ENCODE peak calls at places on chromosomes 7 and 10, in six cellular contexts. O is left ventricle myocardium inferior; S is hepatic stellate cell; C is stimulated activated CD4-positive, alpha-beta T cell treated with anti-CD3 and anti-CD28 coated beads, Interleukin-4, amount 100 ng/mL, for 48 hours; U is stimulated activated CD8-positive, alpha-beta memory T cell treated with anti-CD3 and anti-CD28 coated beads, Interleukin-4, amount 100 ng/mL, for 48 hours; D is H9. Z is an unnamed sample.

GRCh38 chr7:26369519-26370385 is 78.1 kb downstream of the SNX10 start:
- DNase-seq in O (no peak), S (peak), C (no peak), U (no peak), D (no peak), Z (no peak)

GRCh38 chr10:102268333-102268999 is 23.1 kb downstream of the GBF1 start:
- DNase-seq in O (no peak), S (no peak), C (no peak), U (no peak), D (no peak), Z (peak)

GRCh38 chr10:24889636-24890035 is 62.8 kb downstream of the PRTFDC1 start:
- DNase-seq in O (no peak), S (peak), C (no peak), U (no peak), D (no peak), Z (no peak)

GRCh38 chr10:102399217-102400021 is 3.9 kb downstream of the NFKB2 start:
- DNase-seq in O (peak), S (peak), C (peak), U (peak), D (peak), Z (no peak)

GRCh38 chr7:116689787-116690186 is 17.8 kb downstream of the MET start:
- DNase-seq in O (no peak), S (no peak), C (no peak), U (no peak), D (no peak), Z (no peak)

GRCh38 chr10:36534471-36535002 is 590.9 kb upstream of the ANKRD30A start:
- DNase-seq in O (no peak), S (peak), C (no peak), U (no peak), D (no peak), Z (peak)

GRCh38 chr7:98731651-98732050 is 114.6 kb downstream of the NPTX2 start:
- DNase-seq in O (no peak), S (no peak), C (no peak), U (no peak), D (no peak), Z (no peak)

GRCh38 chr10:85916999-85917573 is 449.5 kb downstream of the GRID1 start:
- DNase-seq in O (no peak), S (no peak), C (no peak), U (no peak), D (no peak), Z (no peak)

GRCh38 chr7:28840515-28841125 is 117.5 kb downstream of the TRIL start:
- DNase-seq in O (no peak), S (peak), C (no peak), U (no peak), D (no peak), Z (no peak)

GRCh38 chr10:86953747-86954680 is 3.4 kb downstream of the MMRN2 start:
- DNase-seq in O (peak), S (peak), C (no peak), U (no peak), D (peak), Z (no peak)

GRCh38 chr10:99429521-99430095 is 816 bp downstream of the GOT1 start:
- DNase-seq in O (no peak), S (no peak), C (no peak), U (no peak), D (no peak), Z (no peak)

GRCh38 chr10:65618125-65618524 is 1307.7 kb upstream of the LRRTM3 start:
- DNase-seq in O (no peak), S (peak), C (no peak), U (no peak), D (no peak), Z (no peak)

GRCh38 chr10:112507988-112508387 is 61.0 kb downstream of the VTI1A start:
- DNase-seq in O (no peak), S (no peak), C (no peak), U (no peak), D (no peak), Z (no peak)

GRCh38 chr10:28266449-28267224 is 36.2 kb downstream of the MPP7 start:
- DNase-seq in O (no peak), S (no peak), C (no peak), U (no peak), D (no peak), Z (no peak)

GRCh38 chr7:14821757-14822480 is 80.6 kb downstream of the DGKB start:
- DNase-seq in O (no peak), S (no peak), C (no peak), U (no peak), D (no peak), Z (no peak)

Z was measured in epithelial cell of proximal tubule.